ENCODE peak calls at places on chromosomes 12 and 14, in five cellular contexts. X is fibroblast of lung; F is stimulated activated CD4-positive, alpha-beta T cell treated with anti-CD3 and anti-CD28 coated beads, Interleukin-2, amount 100 ng/mL, for 24 hours; G is germinal center; V is activated CD4-positive, alpha-beta T cell treated with anti-CD3 and anti-CD28 coated beads for 36 hours. O is an unnamed sample.

GRCh38 chr14:63492391-63492790 is 50.8 kb downstream of the PPP2R5E start:
- DNase-seq in G (no peak), X (peak; percentile 37), V (no peak), F (no peak), O (no peak)

GRCh38 chr12:117343296-117343695 is 18.1 kb downstream of the NOS1 start:
- DNase-seq in F (no peak), V (no peak), X (no peak), G (no peak), O (no peak)

GRCh38 chr12:90239740-90240260 is 531.2 kb upstream of the ATP2B1 start:
- DNase-seq in X (no peak), G (no peak), V (no peak), F (no peak), O (no peak)

GRCh38 chr12:132089407-132089910 is 54.7 kb downstream of the DDX51 start:
- DNase-seq in X (no peak), V (no peak), G (no peak), F (no peak), O (no peak)

GRCh38 chr12:109737631-109738030 is 24.0 kb downstream of the FAM222A start:
- DNase-seq in F (no peak), V (no peak), G (no peak), X (no peak), O (no peak)

GRCh38 chr14:51424569-51425251 is 184.7 kb downstream of the TMX1 start:
- DNase-seq in X (peak; percentile 78), V (no peak), G (no peak), F (no peak), O (no peak)

GRCh38 chr12:92543872-92544271 is 158.9 kb upstream of the PLEKHG7 start:
- DNase-seq in X (no peak), G (no peak), F (no peak), V (no peak), O (no peak)

GRCh38 chr12:85866929-85867776 is 6.9 kb upstream of the NTS start:
- DNase-seq in G (peak; percentile 18), V (peak; percentile 30), X (peak; percentile 72), F (no peak), O (no peak)

GRCh38 chr12:3122841-3123678 is 45.9 kb downstream of the TSPAN9 start:
- DNase-seq in X (peak; percentile 73), V (no peak), G (no peak), F (no peak), O (no peak)

GRCh38 chr12:50545783-50546182 is 41.0 kb downstream of the DIP2B start:
- DNase-seq in V (no peak), X (no peak), F (no peak), G (no peak), O (no peak)

GRCh38 chr12:80632835-80633234 is 74.6 kb upstream of the MYF6 start:
- DNase-seq in V (no peak), F (no peak), G (no peak), X (no peak), O (no peak)

GRCh38 chr14:74198441-74199234 is 40.6 kb upstream of the VSX2 start:
- DNase-seq in F (no peak), X (no peak), G (no peak), V (no peak), O (no peak)

GRCh38 chr12:7061596-7061995 is 1.1 kb downstream of the C1S start:
- DNase-seq in F (no peak), G (no peak), V (no peak), X (no peak), O (no peak)

GRCh38 chr14:50051106-50051505 is 65.3 kb downstream of the VCPKMT start:
- DNase-seq in G (no peak), X (no peak), V (no peak), F (no peak), O (no peak)

GRCh38 chr12:95694148-95694547 is 96.4 kb downstream of the NTN4 start:
- DNase-seq in G (no peak), V (no peak), X (no peak), F (no peak), O (no peak)

GRCh38 chr14:49187799-49188198 is 398.4 kb downstream of the RPS29 start:
- DNase-seq in V (no peak), G (no peak), X (no peak), F (no peak), O (no peak)

GRCh38 chr12:69633061-69633460 is 22.4 kb upstream of the LRRC10 start:
- DNase-seq in G (no peak), V (no peak), F (no peak), X (no peak), O (no peak)